ENCODE peak calls at places on chromosomes 4 and X, in seven cellular contexts. W is HCT116, Y is K562, H is WTC11, F is H1, T is GM12878, Q is HepG2. V is an unnamed sample.

GRCh38 chr4:134610956-134611355 is 409.4 kb upstream of the PABPC4L start:
- DNase-seq in T (no peak), F (no peak), Q (no peak), W (no peak), Y (no peak), H (no peak), V (no peak)

GRCh38 chrX:47169726-47170515 is 23.7 kb upstream of the UBA1 start:
- DNase-seq in Y (peak), Q (no peak), W (no peak), F (no peak), T (no peak), H (no peak), V (no peak)

GRCh38 chr4:109231331-109231730 is 71.1 kb downstream of the COL25A1 start:
- DNase-seq in W (no peak), F (no peak), Q (no peak), Y (no peak), H (no peak), T (no peak), V (no peak)

GRCh38 chr4:79747252-79747651 is 325.8 kb downstream of the ANTXR2 start:
- DNase-seq in F (no peak), W (no peak), Q (no peak), Y (no peak), H (no peak), T (no peak), V (peak)

GRCh38 chrX:118974908-118975671 is 672 bp downstream of the LONRF3 start:
- DNase-seq in T (no peak), W (no peak), Q (peak), Y (peak), F (no peak), H (peak), V (peak)

GRCh38 chr4:36187723-36188333 is 56.5 kb downstream of the ARAP2 start:
- DNase-seq in T (no peak), Y (no peak), F (no peak), Q (peak), H (peak), W (peak), V (peak)

GRCh38 chr4:7275067-7275466 is 82.7 kb downstream of the SORCS2 start:
- DNase-seq in H (no peak), Y (no peak), Q (no peak), T (no peak), F (no peak), W (no peak), V (no peak)

GRCh38 chr4:77797239-77797638 is 21.9 kb downstream of the CNOT6L start:
- DNase-seq in H (no peak), T (no peak), W (no peak), F (no peak), Y (no peak), Q (peak), V (no peak)

GRCh38 chr4:131426023-131426758 is 1722.9 kb upstream of the PCDH10 start:
- DNase-seq in W (no peak), F (no peak), Q (no peak), T (peak), H (no peak), Y (no peak), V (no peak)

GRCh38 chr4:180861651-180862050 is 1381.6 kb upstream of the TENM3 start:
- DNase-seq in Q (no peak), H (no peak), F (no peak), Y (no peak), W (no peak), T (no peak), V (no peak)

GRCh38 chr4:56655209-56655626 is 25.9 kb downstream of the HOPX start:
- DNase-seq in T (no peak), F (peak), Q (no peak), H (peak), Y (no peak), W (no peak), V (peak)

GRCh38 chrX:140432328-140433025 is 72.4 kb downstream of the SOX3 start:
- DNase-seq in Q (no peak), Y (no peak), H (no peak), W (no peak), T (no peak), F (no peak), V (no peak)

GRCh38 chr4:100590308-100590707 is 72.5 kb upstream of the EMCN start:
- DNase-seq in W (no peak), H (no peak), T (no peak), F (no peak), Q (no peak), Y (no peak), V (no peak)

GRCh38 chr4:140935259-140935658 is 179.1 kb upstream of the TBC1D9 start:
- DNase-seq in Y (no peak), W (no peak), F (no peak), Q (no peak), H (no peak), T (no peak), V (no peak)

DNA sequence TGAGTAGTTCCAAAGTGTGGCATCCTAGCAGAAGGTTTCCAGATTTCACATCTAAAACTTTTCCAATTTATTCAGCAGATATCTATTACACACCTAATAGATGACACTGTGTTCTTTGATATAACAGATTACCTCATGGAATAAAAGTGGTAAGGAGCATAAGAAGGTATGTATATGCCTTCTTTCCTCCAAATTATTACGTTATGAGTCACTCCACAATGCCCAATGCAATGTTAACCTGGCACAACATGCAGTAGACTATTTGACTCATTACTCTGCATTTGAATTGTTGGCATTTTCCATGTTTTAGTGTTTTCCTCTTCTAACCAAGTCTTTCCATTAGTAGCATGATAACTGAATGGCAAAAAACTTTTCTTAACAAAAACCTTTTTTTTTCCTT is 383.6 kb downstream of the ADGRL3 start:
- DNase-seq in T (no peak), Q (no peak), W (no peak), H (no peak), Y (no peak), F (no peak), V (no peak)
- TF ChIP-seq SP1 in T (no peak), Q (no peak), W (no peak), H (no peak), Y (no peak), F (no peak), V (no peak)

DNA sequence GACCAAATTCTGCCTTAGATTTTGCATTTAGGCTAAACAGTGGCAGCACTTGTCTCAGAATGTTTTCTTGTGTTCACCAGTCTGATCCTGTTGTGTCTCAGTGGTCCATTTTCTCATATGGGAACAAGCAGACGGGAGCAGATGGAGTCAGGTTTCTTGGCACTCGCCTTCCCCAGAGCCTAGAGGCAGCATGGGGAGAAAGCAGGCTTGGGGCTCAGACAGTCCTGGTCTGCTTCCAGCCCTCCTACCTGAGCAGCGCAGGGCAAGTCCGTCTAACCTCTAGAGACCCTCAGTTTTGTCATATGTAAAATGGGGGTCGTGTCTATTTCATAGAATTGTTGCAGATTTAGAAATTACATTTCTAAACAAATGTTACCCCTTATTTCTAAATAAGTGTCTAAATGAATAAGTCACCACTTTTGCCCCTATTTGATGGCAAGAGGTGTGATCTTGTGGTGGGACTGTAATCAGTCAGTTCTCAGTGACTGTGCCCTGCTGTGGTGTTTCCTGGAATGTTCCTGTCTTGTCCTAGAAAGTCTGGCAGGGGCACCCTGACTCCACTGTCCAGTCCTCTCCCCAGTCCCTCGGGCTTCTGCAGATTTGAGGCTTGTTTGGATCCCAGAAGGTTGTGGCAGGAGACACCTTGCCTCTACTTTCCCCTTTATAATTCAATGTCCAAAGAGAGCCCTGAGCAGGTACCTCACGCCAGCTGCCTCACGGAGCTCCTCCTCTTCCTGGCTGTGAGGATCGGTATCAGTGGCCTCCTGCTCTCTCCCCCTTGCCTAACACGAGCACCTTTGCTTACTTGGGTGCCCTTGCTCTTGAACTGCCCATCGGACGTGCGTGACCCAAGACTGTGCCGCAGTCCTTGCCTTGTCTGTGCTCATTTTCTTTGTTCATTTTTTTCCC is 28.1 kb upstream of the MSANTD1 start:
- DNase-seq in F (no peak), Y (no peak), W (no peak), H (no peak), T (no peak), Q (no peak), V (no peak)
- TF ChIP-seq SP1 in F (no peak), Y (no peak), W (no peak), H (no peak), T (no peak), Q (no peak), V (no peak)

DNA sequence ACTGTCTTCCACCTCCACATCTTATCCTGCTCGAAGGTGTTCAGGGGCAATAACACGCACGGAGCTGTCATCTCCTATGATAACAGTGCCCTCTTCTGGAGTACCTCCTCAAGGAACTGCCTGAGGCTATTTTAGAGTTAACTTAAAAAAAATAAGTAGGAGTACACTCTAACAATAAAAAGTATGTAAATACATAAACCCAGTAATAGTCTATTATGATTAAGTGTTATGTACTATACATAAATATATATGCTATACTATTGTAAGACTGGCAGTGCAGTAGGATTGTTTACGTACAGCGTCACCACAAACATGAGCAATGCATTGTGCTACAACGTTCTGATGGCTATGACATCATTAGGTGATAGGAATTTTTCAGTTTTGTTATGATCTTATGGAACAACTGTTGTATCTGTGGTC is 34.5 kb upstream of the TLR2 start:
- DNase-seq in H (peak), W (peak), T (no peak), F (no peak), Y (no peak), Q (peak), V (no peak)
- TF ChIP-seq SP1 in H (no peak), W (no peak), T (no peak), F (no peak), Y (no peak), Q (no peak), V (no peak)

GRCh38 chr4:106136777-106137331 is 179.2 kb downstream of the TBCK start:
- DNase-seq in W (no peak), H (no peak), Y (no peak), Q (no peak), T (no peak), F (no peak), V (no peak)

GRCh38 chr4:106142616-106143015 is 173.4 kb downstream of the TBCK start:
- DNase-seq in W (no peak), Y (no peak), H (no peak), F (no peak), Q (no peak), T (no peak), V (no peak)

GRCh38 chr4:106140601-106141000 is 175.4 kb downstream of the TBCK start:
- DNase-seq in F (no peak), Y (no peak), T (no peak), H (no peak), W (no peak), Q (no peak), V (no peak)
- TF ChIP-seq SP1 in F (no peak), Y (no peak), T (no peak), H (no peak), W (no peak), Q (no peak), V (no peak)

GRCh38 chr4:133287396-133287795 is 138.3 kb downstream of the PCDH10 start:
- DNase-seq in Y (no peak), H (no peak), F (no peak), T (no peak), W (no peak), Q (no peak), V (no peak)
- TF ChIP-seq SP1 in Y (no peak), H (no peak), F (no peak), T (no peak), W (no peak), Q (no peak), V (no peak)

DNA sequence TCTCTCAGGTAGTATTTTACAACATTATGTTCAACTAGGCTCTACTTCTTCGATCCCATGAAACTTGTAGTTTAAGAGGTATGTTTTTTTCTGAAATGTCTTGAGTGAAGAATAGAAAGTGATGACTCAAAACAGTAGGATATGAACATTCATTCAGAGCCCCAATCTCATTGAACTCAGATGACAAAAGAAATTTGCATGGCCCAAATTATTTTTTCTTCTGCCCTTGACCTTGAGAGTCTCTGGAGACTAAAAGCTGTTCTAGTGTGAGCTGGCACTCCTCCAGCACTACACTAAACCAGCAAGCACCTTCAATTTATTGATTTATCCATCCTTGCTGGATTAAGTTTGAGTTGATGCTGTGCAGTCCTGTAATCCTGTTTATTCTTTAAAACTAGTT is 4.0 kb downstream of the DCLK2 start:
- DNase-seq in H (no peak), F (no peak), Y (no peak), T (peak), Q (no peak), W (no peak), V (no peak)
- TF ChIP-seq SP1 in H (no peak), F (no peak), Y (no peak), T (no peak), Q (no peak), W (no peak), V (no peak)